ENCODE peak calls at places on chromosomes 7 and 10, in nine cellular contexts. F, Q, I, U, K, R, J, V and O are unnamed samples.

GRCh38 chr10:95605163-95605562 is 44.0 kb upstream of the SORBS1 start:
- DNase-seq in F (peak; percentile 69), Q (no peak), I (no peak), U (peak; percentile 9), K (peak; percentile 28), R (no peak), J (no peak), V (no peak), O (no peak)

GRCh38 chr7:116194115-116194514 is 16.2 kb upstream of the TES start:
- DNase-seq in F (peak; percentile 65), Q (no peak), I (peak; percentile 79), U (no peak), K (no peak), R (no peak), J (no peak), V (no peak), O (no peak)

GRCh38 chr7:106312099-106312871 is 27.5 kb upstream of the NAMPT start:
- DNase-seq in F (no peak), Q (no peak), I (peak; percentile 86), U (no peak), K (no peak), R (no peak), J (no peak), V (no peak), O (no peak)

GRCh38 chr10:75276029-75276872 is 40.5 kb upstream of the COMTD1 start:
- DNase-seq in F (no peak), Q (no peak), I (peak; percentile 29), U (peak; percentile 38), K (no peak), R (no peak), J (no peak), V (no peak), O (peak; percentile 58)

GRCh38 chr10:70461397-70462348 is 16.9 kb upstream of the PALD1 start:
- DNase-seq in F (peak; percentile 59), Q (no peak), I (peak; percentile 67), U (peak; percentile 73), K (peak; percentile 52), R (no peak), J (peak; percentile 58), V (peak; percentile 21), O (no peak)

GRCh38 chr10:88715517-88715916 is 9.5 kb downstream of the LIPK start:
- DNase-seq in F (no peak), Q (no peak), I (no peak), U (no peak), K (no peak), R (no peak), J (no peak), V (no peak), O (no peak)

GRCh38 chr7:17680026-17680425 is 260.3 kb downstream of the SNX13 start:
- DNase-seq in F (peak; percentile 96), Q (no peak), I (peak; percentile 77), U (peak; percentile 62), K (peak; percentile 27), R (no peak), J (no peak), V (no peak), O (peak; percentile 52)

GRCh38 chr7:152909280-152909679 is 149.7 kb downstream of the ACTR3B start:
- DNase-seq in F (no peak), Q (no peak), I (no peak), U (no peak), K (no peak), R (no peak), J (no peak), V (no peak), O (no peak)

GRCh38 chr10:124092270-124093075 is 925 bp downstream of the CHST15 start:
- DNase-seq in F (peak; percentile 25), Q (no peak), I (peak; percentile 32), U (peak; percentile 50), K (peak; percentile 22), R (no peak), J (peak; percentile 61), V (no peak), O (peak; percentile 85)

GRCh38 chr7:80288175-80289122 is 153.8 kb downstream of the GNAI1 start:
- DNase-seq in F (peak; percentile 64), Q (no peak), I (no peak), U (peak; percentile 38), K (no peak), R (no peak), J (no peak), V (no peak), O (no peak)

GRCh38 chr7:15215611-15216010 is 313.1 kb upstream of the DGKB start:
- DNase-seq in F (no peak), Q (no peak), I (no peak), U (no peak), K (no peak), R (no peak), J (no peak), V (no peak), O (no peak)

GRCh38 chr10:34305189-34305588 is 509.9 kb downstream of the PARD3 start:
- DNase-seq in F (no peak), Q (no peak), I (peak; percentile 98), U (peak; percentile 88), K (no peak), R (no peak), J (no peak), V (no peak), O (peak; percentile 86)

GRCh38 chr7:34109936-34110626 is 204.7 kb downstream of the BMPER start:
- DNase-seq in F (no peak), Q (no peak), I (no peak), U (no peak), K (no peak), R (no peak), J (no peak), V (peak; percentile 22), O (no peak)

GRCh38 chr10:133335238-133336122 is 1.2 kb downstream of the CALY start:
- DNase-seq in F (peak; percentile 62), Q (peak; percentile 82), I (peak; percentile 51), U (peak; percentile 39), K (peak; percentile 60), R (peak; percentile 93), J (peak; percentile 80), V (no peak), O (peak; percentile 58)

GRCh38 chr10:72243822-72244437 is 27.9 kb upstream of the ASCC1 start:
- DNase-seq in F (peak; percentile 97), Q (no peak), I (peak; percentile 51), U (peak; percentile 23), K (peak; percentile 78), R (no peak), J (no peak), V (no peak), O (peak; percentile 56)

GRCh38 chr10:60139290-60139689 is 232.9 kb upstream of the CCDC6 start:
- DNase-seq in F (no peak), Q (no peak), I (peak; percentile 70), U (no peak), K (no peak), R (no peak), J (no peak), V (no peak), O (no peak)

GRCh38 chr7:6232534-6232933 is 39.9 kb downstream of the CYTH3 start:
- DNase-seq in F (no peak), Q (no peak), I (no peak), U (no peak), K (peak; percentile 26), R (no peak), J (no peak), V (no peak), O (peak; percentile 78)

GRCh38 chr7:92289321-92289720 is 43.5 kb downstream of the ANKIB1 start:
- DNase-seq in F (no peak), Q (no peak), I (no peak), U (no peak), K (no peak), R (no peak), J (no peak), V (no peak), O (no peak)

GRCh38 chr7:100132697-100133137 is 6.0 kb downstream of the MBLAC1 start:
- DNase-seq in F (peak; percentile 75), Q (peak; percentile 22), I (peak; percentile 80), U (peak; percentile 80), K (peak; percentile 68), R (peak; percentile 54), J (peak; percentile 68), V (peak; percentile 27), O (no peak)

GRCh38 chr10:34670101-34670500 is 145.0 kb downstream of the PARD3 start:
- DNase-seq in F (no peak), Q (no peak), I (no peak), U (no peak), K (no peak), R (no peak), J (no peak), V (no peak), O (no peak)

GRCh38 chr7:81924494-81924893 is 154.6 kb upstream of the HGF start:
- DNase-seq in F (no peak), Q (no peak), I (no peak), U (no peak), K (no peak), R (no peak), J (no peak), V (no peak), O (no peak)

GRCh38 chr7:75963383-75963995 is 30.9 kb downstream of the TMEM120A start:
- DNase-seq in F (no peak), Q (no peak), I (no peak), U (no peak), K (no peak), R (no peak), J (no peak), V (no peak), O (no peak)

GRCh38 chr10:130078120-130078519 is 32.5 kb downstream of the C10orf143 start:
- DNase-seq in F (no peak), Q (no peak), I (no peak), U (no peak), K (no peak), R (no peak), J (no peak), V (no peak), O (no peak)